ENCODE peak calls at places on chromosomes 12 and 14, in seven cellular contexts. One of them, this sample, is unnamed.

GRCh38 chr12:111643428-111643826 is 42.3 kb downstream of the BRAP start:
- DNase-seq in ovary: no peak
- DNase-seq in amniotic stem cell: no peak
- DNase-seq in stimulated activated CD4-positive, alpha-beta T cell treated with anti-CD3 and anti-CD28 coated beads, Interleukin-1b, Interleukin-23, amount 100 ng/mL, for 1 hour: no peak
- DNase-seq in adrenal gland: peak
- DNase-seq in renal cortical epithelial cell: no peak
- DNase-seq in GM06990: no peak
- DNase-seq in this sample: peak

GRCh38 chr12:30019386-30020140 is 235.8 kb upstream of the TMTC1 start:
- DNase-seq in ovary: no peak
- DNase-seq in amniotic stem cell: no peak
- DNase-seq in stimulated activated CD4-positive, alpha-beta T cell treated with anti-CD3 and anti-CD28 coated beads, Interleukin-1b, Interleukin-23, amount 100 ng/mL, for 1 hour: no peak
- DNase-seq in adrenal gland: no peak
- DNase-seq in renal cortical epithelial cell: no peak
- DNase-seq in GM06990: no peak
- DNase-seq in this sample: no peak

GRCh38 chr12:45192707-45193106 is 23.2 kb upstream of the ANO6 start:
- DNase-seq in ovary: no peak
- DNase-seq in amniotic stem cell: no peak
- DNase-seq in stimulated activated CD4-positive, alpha-beta T cell treated with anti-CD3 and anti-CD28 coated beads, Interleukin-1b, Interleukin-23, amount 100 ng/mL, for 1 hour: no peak
- DNase-seq in adrenal gland: no peak
- DNase-seq in renal cortical epithelial cell: no peak
- DNase-seq in GM06990: no peak
- DNase-seq in this sample: no peak

GRCh38 chr14:75542585-75543091 is 20.4 kb downstream of the BATF start:
- DNase-seq in ovary: no peak
- DNase-seq in amniotic stem cell: no peak
- DNase-seq in stimulated activated CD4-positive, alpha-beta T cell treated with anti-CD3 and anti-CD28 coated beads, Interleukin-1b, Interleukin-23, amount 100 ng/mL, for 1 hour: peak
- DNase-seq in adrenal gland: peak
- DNase-seq in renal cortical epithelial cell: no peak
- DNase-seq in GM06990: peak
- DNase-seq in this sample: peak

GRCh38 chr12:46503637-46504036 is 131.1 kb upstream of the SLC38A2 start:
- DNase-seq in ovary: no peak
- DNase-seq in amniotic stem cell: no peak
- DNase-seq in stimulated activated CD4-positive, alpha-beta T cell treated with anti-CD3 and anti-CD28 coated beads, Interleukin-1b, Interleukin-23, amount 100 ng/mL, for 1 hour: no peak
- DNase-seq in adrenal gland: no peak
- DNase-seq in renal cortical epithelial cell: no peak
- DNase-seq in GM06990: no peak
- DNase-seq in this sample: no peak

GRCh38 chr14:52095793-52096192 is 26.9 kb upstream of the NID2 start:
- DNase-seq in ovary: no peak
- DNase-seq in amniotic stem cell: no peak
- DNase-seq in stimulated activated CD4-positive, alpha-beta T cell treated with anti-CD3 and anti-CD28 coated beads, Interleukin-1b, Interleukin-23, amount 100 ng/mL, for 1 hour: no peak
- DNase-seq in adrenal gland: no peak
- DNase-seq in renal cortical epithelial cell: no peak
- DNase-seq in GM06990: no peak
- DNase-seq in this sample: no peak

GRCh38 chr12:88553941-88554658 is 26.2 kb downstream of the KITLG start:
- DNase-seq in ovary: no peak
- DNase-seq in amniotic stem cell: no peak
- DNase-seq in stimulated activated CD4-positive, alpha-beta T cell treated with anti-CD3 and anti-CD28 coated beads, Interleukin-1b, Interleukin-23, amount 100 ng/mL, for 1 hour: no peak
- DNase-seq in adrenal gland: no peak
- DNase-seq in renal cortical epithelial cell: peak
- DNase-seq in GM06990: no peak
- DNase-seq in this sample: no peak

GRCh38 chr12:127770123-127770522 is 496.8 kb upstream of the TMEM132C start:
- DNase-seq in ovary: no peak
- DNase-seq in amniotic stem cell: no peak
- DNase-seq in stimulated activated CD4-positive, alpha-beta T cell treated with anti-CD3 and anti-CD28 coated beads, Interleukin-1b, Interleukin-23, amount 100 ng/mL, for 1 hour: no peak
- DNase-seq in adrenal gland: no peak
- DNase-seq in renal cortical epithelial cell: no peak
- DNase-seq in GM06990: no peak
- DNase-seq in this sample: no peak

GRCh38 chr12:131473721-131474709 is 236.9 kb upstream of the SFSWAP start:
- DNase-seq in ovary: no peak
- DNase-seq in amniotic stem cell: no peak
- DNase-seq in stimulated activated CD4-positive, alpha-beta T cell treated with anti-CD3 and anti-CD28 coated beads, Interleukin-1b, Interleukin-23, amount 100 ng/mL, for 1 hour: no peak
- DNase-seq in adrenal gland: no peak
- DNase-seq in renal cortical epithelial cell: no peak
- DNase-seq in GM06990: no peak
- DNase-seq in this sample: no peak

GRCh38 chr12:128867466-128867865 is 14.2 kb downstream of the GLT1D1 start:
- DNase-seq in ovary: no peak
- DNase-seq in amniotic stem cell: no peak
- DNase-seq in stimulated activated CD4-positive, alpha-beta T cell treated with anti-CD3 and anti-CD28 coated beads, Interleukin-1b, Interleukin-23, amount 100 ng/mL, for 1 hour: no peak
- DNase-seq in adrenal gland: no peak
- DNase-seq in renal cortical epithelial cell: no peak
- DNase-seq in GM06990: no peak
- DNase-seq in this sample: no peak

GRCh38 chr12:14836336-14837210 is 6.8 kb downstream of the ART4 start:
- DNase-seq in ovary: no peak
- DNase-seq in amniotic stem cell: peak
- DNase-seq in stimulated activated CD4-positive, alpha-beta T cell treated with anti-CD3 and anti-CD28 coated beads, Interleukin-1b, Interleukin-23, amount 100 ng/mL, for 1 hour: no peak
- DNase-seq in adrenal gland: peak
- DNase-seq in renal cortical epithelial cell: peak
- DNase-seq in GM06990: no peak
- DNase-seq in this sample: no peak

GRCh38 chr12:112575559-112576067 is 156.9 kb downstream of the PTPN11 start:
- DNase-seq in ovary: no peak
- DNase-seq in amniotic stem cell: no peak
- DNase-seq in stimulated activated CD4-positive, alpha-beta T cell treated with anti-CD3 and anti-CD28 coated beads, Interleukin-1b, Interleukin-23, amount 100 ng/mL, for 1 hour: no peak
- DNase-seq in adrenal gland: no peak
- DNase-seq in renal cortical epithelial cell: no peak
- DNase-seq in GM06990: no peak
- DNase-seq in this sample: no peak

GRCh38 chr12:109736552-109737108 is 23.0 kb downstream of the FAM222A start:
- DNase-seq in ovary: peak
- DNase-seq in amniotic stem cell: no peak
- DNase-seq in stimulated activated CD4-positive, alpha-beta T cell treated with anti-CD3 and anti-CD28 coated beads, Interleukin-1b, Interleukin-23, amount 100 ng/mL, for 1 hour: no peak
- DNase-seq in adrenal gland: peak
- DNase-seq in renal cortical epithelial cell: peak
- DNase-seq in GM06990: no peak
- DNase-seq in this sample: no peak

GRCh38 chr12:3226285-3226684 is 149.1 kb downstream of the TSPAN9 start:
- DNase-seq in ovary: no peak
- DNase-seq in amniotic stem cell: no peak
- DNase-seq in stimulated activated CD4-positive, alpha-beta T cell treated with anti-CD3 and anti-CD28 coated beads, Interleukin-1b, Interleukin-23, amount 100 ng/mL, for 1 hour: no peak
- DNase-seq in adrenal gland: no peak
- DNase-seq in renal cortical epithelial cell: no peak
- DNase-seq in GM06990: no peak
- DNase-seq in this sample: no peak

GRCh38 chr12:68078737-68079136 is 80.8 kb downstream of the IFNG start:
- DNase-seq in ovary: no peak
- DNase-seq in amniotic stem cell: no peak
- DNase-seq in stimulated activated CD4-positive, alpha-beta T cell treated with anti-CD3 and anti-CD28 coated beads, Interleukin-1b, Interleukin-23, amount 100 ng/mL, for 1 hour: no peak
- DNase-seq in adrenal gland: no peak
- DNase-seq in renal cortical epithelial cell: no peak
- DNase-seq in GM06990: no peak
- DNase-seq in this sample: no peak

GRCh38 chr12:2267624-2268477 is 215.1 kb downstream of the CACNA1C start:
- DNase-seq in ovary: peak
- DNase-seq in amniotic stem cell: peak
- DNase-seq in stimulated activated CD4-positive, alpha-beta T cell treated with anti-CD3 and anti-CD28 coated beads, Interleukin-1b, Interleukin-23, amount 100 ng/mL, for 1 hour: no peak
- DNase-seq in adrenal gland: no peak
- DNase-seq in renal cortical epithelial cell: peak
- DNase-seq in GM06990: no peak
- DNase-seq in this sample: no peak

GRCh38 chr14:51442513-51443175 is 202.6 kb downstream of the TMX1 start:
- DNase-seq in ovary: no peak
- DNase-seq in amniotic stem cell: peak
- DNase-seq in stimulated activated CD4-positive, alpha-beta T cell treated with anti-CD3 and anti-CD28 coated beads, Interleukin-1b, Interleukin-23, amount 100 ng/mL, for 1 hour: no peak
- DNase-seq in adrenal gland: no peak
- DNase-seq in renal cortical epithelial cell: peak
- DNase-seq in GM06990: no peak
- DNase-seq in this sample: no peak

GRCh38 chr12:14771651-14772137 is 31.6 kb downstream of the WBP11 start:
- DNase-seq in ovary: no peak
- DNase-seq in amniotic stem cell: no peak
- DNase-seq in stimulated activated CD4-positive, alpha-beta T cell treated with anti-CD3 and anti-CD28 coated beads, Interleukin-1b, Interleukin-23, amount 100 ng/mL, for 1 hour: no peak
- DNase-seq in adrenal gland: no peak
- DNase-seq in renal cortical epithelial cell: peak
- DNase-seq in GM06990: peak
- DNase-seq in this sample: no peak

GRCh38 chr14:29906256-29906885 is 21.3 kb downstream of the PRKD1 start:
- DNase-seq in ovary: no peak
- DNase-seq in amniotic stem cell: no peak
- DNase-seq in stimulated activated CD4-positive, alpha-beta T cell treated with anti-CD3 and anti-CD28 coated beads, Interleukin-1b, Interleukin-23, amount 100 ng/mL, for 1 hour: no peak
- DNase-seq in adrenal gland: peak
- DNase-seq in renal cortical epithelial cell: peak
- DNase-seq in GM06990: no peak
- DNase-seq in this sample: no peak

GRCh38 chr14:73752297-73752992 is 38.3 kb upstream of the PNMA1 start:
- DNase-seq in ovary: peak
- DNase-seq in amniotic stem cell: no peak
- DNase-seq in stimulated activated CD4-positive, alpha-beta T cell treated with anti-CD3 and anti-CD28 coated beads, Interleukin-1b, Interleukin-23, amount 100 ng/mL, for 1 hour: no peak
- DNase-seq in adrenal gland: peak
- DNase-seq in renal cortical epithelial cell: peak
- DNase-seq in GM06990: no peak
- DNase-seq in this sample: peak

GRCh38 chr12:75606146-75606545 is 94.7 kb upstream of the KRR1 start:
- DNase-seq in ovary: no peak
- DNase-seq in amniotic stem cell: no peak
- DNase-seq in stimulated activated CD4-positive, alpha-beta T cell treated with anti-CD3 and anti-CD28 coated beads, Interleukin-1b, Interleukin-23, amount 100 ng/mL, for 1 hour: no peak
- DNase-seq in adrenal gland: no peak
- DNase-seq in renal cortical epithelial cell: no peak
- DNase-seq in GM06990: no peak
- DNase-seq in this sample: no peak

GRCh38 chr12:124523071-124523470 is 44.3 kb downstream of the NCOR2 start:
- DNase-seq in ovary: no peak
- DNase-seq in amniotic stem cell: no peak
- DNase-seq in stimulated activated CD4-positive, alpha-beta T cell treated with anti-CD3 and anti-CD28 coated beads, Interleukin-1b, Interleukin-23, amount 100 ng/mL, for 1 hour: no peak
- DNase-seq in adrenal gland: no peak
- DNase-seq in renal cortical epithelial cell: peak
- DNase-seq in GM06990: no peak
- DNase-seq in this sample: no peak

GRCh38 chr14:96906434-96906833 is 109.3 kb downstream of the VRK1 start:
- DNase-seq in ovary: no peak
- DNase-seq in amniotic stem cell: no peak
- DNase-seq in stimulated activated CD4-positive, alpha-beta T cell treated with anti-CD3 and anti-CD28 coated beads, Interleukin-1b, Interleukin-23, amount 100 ng/mL, for 1 hour: no peak
- DNase-seq in adrenal gland: no peak
- DNase-seq in renal cortical epithelial cell: no peak
- DNase-seq in GM06990: no peak
- DNase-seq in this sample: no peak

GRCh38 chr12:124862768-124863408 is 776 bp downstream of the SCARB1 start:
- DNase-seq in ovary: peak
- DNase-seq in amniotic stem cell: no peak
- DNase-seq in stimulated activated CD4-positive, alpha-beta T cell treated with anti-CD3 and anti-CD28 coated beads, Interleukin-1b, Interleukin-23, amount 100 ng/mL, for 1 hour: no peak
- DNase-seq in adrenal gland: peak
- DNase-seq in renal cortical epithelial cell: peak
- DNase-seq in GM06990: peak
- DNase-seq in this sample: peak

GRCh38 chr12:52860102-52860838 is 11.5 kb upstream of the KRT78 start:
- DNase-seq in ovary: no peak
- DNase-seq in amniotic stem cell: no peak
- DNase-seq in stimulated activated CD4-positive, alpha-beta T cell treated with anti-CD3 and anti-CD28 coated beads, Interleukin-1b, Interleukin-23, amount 100 ng/mL, for 1 hour: no peak
- DNase-seq in adrenal gland: no peak
- DNase-seq in renal cortical epithelial cell: peak
- DNase-seq in GM06990: no peak
- DNase-seq in this sample: no peak